ENCODE peak calls at places on chromosome 3, in ten cellular contexts. W, N, G, L, P, F, J, S, O and K are unnamed samples. For H3K4me1 and H3K36me3, the result is how much of the 10 kb centered on the place peaks cover.

GRCh38 chr3:170961616-170962400 is 53.4 kb upstream of the EIF5A2 start:
- DNase-seq in W (no peak), N (peak), G (no peak), L (no peak), P (no peak), F (no peak), J (no peak), S (peak), O (peak), K (peak)

GRCh38 chr3:194446172-194446571 is 40.6 kb downstream of the ATP13A3 start:
- DNase-seq in W (no peak), N (no peak), G (no peak), L (no peak), P (no peak), F (no peak), J (no peak), S (no peak), O (no peak), K (no peak)

GRCh38 chr3:117553461-117553860 is 843.9 kb downstream of the TUSC7 start:
- DNase-seq in W (no peak), N (no peak), G (no peak), L (no peak), P (no peak), F (no peak), J (no peak), S (peak), O (no peak), K (no peak)

GRCh38 chr3:195921334-195921771 is 13.0 kb upstream of the TNK2 start:
- DNase-seq in W (no peak), N (no peak), G (no peak), L (no peak), P (no peak), F (no peak), J (no peak), S (no peak), O (no peak), K (no peak)

GRCh38 chr3:190728574-190729246 is 133.8 kb downstream of the GMNC start:
- DNase-seq in W (no peak), N (no peak), G (no peak), L (no peak), P (no peak), F (no peak), J (no peak), S (no peak), O (no peak), K (no peak)

GRCh38 chr3:197366301-197367044 is 68.1 kb upstream of the DLG1 start:
- DNase-seq in W (no peak), N (no peak), G (no peak), L (peak), P (no peak), F (no peak), J (no peak), S (no peak), O (no peak), K (no peak)

GRCh38 chr3:159852821-159853505 is 135.7 kb upstream of the IL12A start:
- DNase-seq in W (no peak), N (peak), G (peak), L (no peak), P (no peak), F (no peak), J (peak), S (peak), O (no peak), K (no peak)

GRCh38 chr3:192494176-192494575 is 233.2 kb downstream of the FGF12 start:
- DNase-seq in W (no peak), N (no peak), G (no peak), L (no peak), P (no peak), F (no peak), J (no peak), S (no peak), O (no peak), K (no peak)

GRCh38 chr3:44682182-44682896 is 30.1 kb upstream of the ZNF502 start:
- DNase-seq in W (no peak), N (no peak), G (no peak), L (no peak), P (no peak), F (no peak), J (no peak), S (peak), O (no peak), K (no peak)

DNA sequence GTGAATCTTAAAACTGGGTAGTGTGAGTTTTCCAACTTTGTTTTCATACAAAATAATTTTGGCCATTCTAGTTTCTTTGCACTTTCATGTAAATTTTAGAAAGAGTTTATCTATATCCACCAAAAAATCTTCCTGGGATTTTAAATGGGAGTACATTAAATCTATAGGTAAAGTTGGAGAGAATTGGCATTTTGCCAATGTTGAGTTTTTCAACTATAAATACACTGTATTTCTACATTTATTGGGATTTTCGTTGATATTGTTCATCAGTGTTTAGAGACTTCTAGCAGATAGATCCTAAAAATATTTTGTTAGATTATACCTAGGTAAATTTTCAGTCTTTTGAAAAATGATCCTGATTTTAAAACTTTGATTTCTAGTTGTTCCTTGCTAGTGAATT is 83.1 kb upstream of the CCDC54 start:
- DNase-seq in W (no peak), N (no peak), G (no peak), L (no peak), P (no peak), F (no peak), J (no peak), S (no peak), O (no peak), K (no peak)
- H3K4me1 ChIP-seq in W (under half), N (under half), G (under half), L (under half), P (under half), F (under half), J (under half), S (under half), O (under half), K (under half)

DNA sequence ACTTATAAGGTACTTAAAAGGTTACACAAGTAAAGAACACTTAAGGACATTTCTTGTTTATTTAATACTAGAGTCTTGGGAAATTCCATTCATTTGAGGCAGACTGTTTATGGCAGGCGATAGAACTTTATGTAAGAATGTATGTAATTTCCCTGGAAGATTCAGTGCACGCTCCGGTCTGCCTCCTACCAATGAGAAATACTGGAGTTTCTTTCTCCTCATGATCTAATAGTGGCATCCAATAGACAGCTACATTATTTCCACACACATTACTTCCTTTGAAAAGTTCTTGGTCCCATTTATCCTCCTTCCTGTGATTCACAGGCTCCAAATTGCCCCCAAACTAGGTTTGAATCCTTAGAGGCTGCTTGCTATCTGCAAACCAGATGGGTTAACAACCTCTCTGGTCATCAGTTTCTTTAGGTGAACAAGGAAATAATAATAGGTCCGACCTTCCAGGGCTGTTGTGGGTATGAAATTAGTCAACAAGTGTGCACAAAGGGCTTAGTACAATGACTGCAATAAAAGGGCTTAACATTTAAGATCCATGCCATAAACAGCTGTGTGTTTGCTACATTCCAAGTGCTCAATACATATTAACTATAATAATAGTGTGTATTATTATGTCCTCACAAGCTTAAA is 30.7 kb downstream of the EIF4E3 start:
- DNase-seq in W (no peak), N (no peak), G (no peak), L (no peak), P (no peak), F (no peak), J (no peak), S (peak), O (peak), K (no peak)
- H3K36me3 ChIP-seq in W (under half), N (under half), G (under half), L (under half), P (under half), F (under half), J (under half), S (under half), O (under half), K (under half)

DNA sequence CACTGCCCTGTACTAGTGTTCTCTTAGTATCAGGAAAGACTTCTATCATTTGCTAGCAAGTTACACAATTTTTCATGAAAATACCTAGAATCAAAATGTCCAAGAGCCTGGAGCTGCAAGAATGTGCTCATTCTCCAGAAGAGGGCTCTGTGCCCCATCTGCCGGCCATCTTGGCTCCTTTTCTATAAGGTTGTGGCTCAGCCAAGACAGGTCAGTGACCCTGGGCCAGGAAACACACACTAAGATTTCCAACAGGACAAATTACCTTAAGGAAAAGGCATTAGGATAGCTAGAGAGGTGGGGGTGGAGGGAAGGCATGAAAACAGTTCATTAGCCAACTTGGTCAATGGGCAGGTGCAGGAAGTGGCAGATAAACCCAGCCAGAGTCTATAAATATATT is 20.7 kb downstream of the TIMP4 start:
- DNase-seq in W (no peak), N (no peak), G (no peak), L (no peak), P (peak), F (no peak), J (no peak), S (peak), O (peak), K (peak)
- TF ChIP-seq CTCF in W (peak), N (no peak), G (peak), L (no peak), P (no peak), F (no peak), J (no peak), S (peak), O (no peak), K (no peak)

GRCh38 chr3:112628038-112628437 is 12.9 kb downstream of the CCDC80 start:
- DNase-seq in W (no peak), N (no peak), G (no peak), L (no peak), P (no peak), F (no peak), J (no peak), S (no peak), O (no peak), K (no peak)
- H3K4me1 ChIP-seq in W (under half), N (under half), G (under half), L (under half), P (under half), F (under half), J (under half), S (under half), O (under half), K (under half)

GRCh38 chr3:128100638-128101037 is 23.0 kb downstream of the RUVBL1 start:
- DNase-seq in W (no peak), N (no peak), G (no peak), L (no peak), P (no peak), F (no peak), J (peak), S (no peak), O (no peak), K (no peak)
- H3K36me3 ChIP-seq in W (half or more), N (half or more), G (under half), L (under half), P (under half), F (under half), J (half or more), S (under half), O (under half), K (under half)

DNA sequence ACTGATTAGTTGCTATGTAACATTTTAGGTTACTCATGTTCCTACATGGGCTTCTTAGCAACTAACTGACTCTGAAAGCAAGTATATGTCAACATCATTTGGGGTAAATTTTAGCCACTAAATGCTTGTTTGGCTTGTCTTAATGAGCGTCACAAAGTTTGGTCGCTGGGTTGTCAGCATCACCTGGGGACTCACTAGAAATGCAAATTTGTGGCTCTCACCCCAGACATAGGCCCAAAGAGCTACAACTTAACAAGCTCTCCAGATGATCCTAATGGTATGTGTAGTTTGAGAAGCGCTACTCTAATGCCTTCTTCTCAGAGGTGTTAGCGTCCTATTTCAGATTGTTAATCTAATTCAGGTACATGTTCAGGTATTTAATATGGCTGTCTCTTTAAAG is 32.7 kb upstream of the CPOX start:
- DNase-seq in W (no peak), N (no peak), G (no peak), L (no peak), P (no peak), F (no peak), J (no peak), S (no peak), O (no peak), K (no peak)
- TF ChIP-seq CTCF in W (no peak), N (no peak), G (no peak), L (no peak), P (no peak), F (no peak), J (no peak), S (no peak), O (no peak), K (no peak)

DNA sequence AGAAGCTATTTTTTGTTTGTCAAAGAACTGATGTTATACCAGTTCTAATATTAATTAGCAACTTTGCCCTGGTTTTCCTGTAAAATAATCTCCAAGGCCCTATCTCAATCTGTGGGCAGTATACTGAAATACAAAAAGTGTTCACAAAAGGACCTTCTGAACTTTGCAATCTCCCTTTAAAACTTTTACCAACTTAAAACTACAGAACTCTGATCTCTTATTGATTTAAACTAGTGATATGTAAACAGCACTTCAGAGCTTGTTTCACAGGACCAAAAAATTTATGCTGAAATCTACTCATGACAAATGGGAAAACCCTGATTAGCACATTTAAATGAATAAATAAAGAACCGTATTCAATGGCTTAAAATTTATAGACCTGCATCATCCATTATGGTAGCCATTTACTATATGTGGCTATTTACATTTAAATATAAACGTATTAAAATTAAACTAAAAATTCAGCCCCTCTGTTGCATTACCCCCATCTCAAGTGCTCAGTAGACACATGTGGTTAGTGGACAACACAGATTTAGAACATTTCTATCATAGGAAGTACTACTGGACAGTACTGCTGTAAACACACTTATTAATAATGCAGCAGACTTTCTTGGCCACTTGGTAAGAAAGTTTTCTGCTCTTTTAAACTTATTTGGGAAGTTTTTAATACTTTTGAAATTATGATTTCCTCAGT is 12.0 kb downstream of the AGTR1 start:
- DNase-seq in W (no peak), N (no peak), G (no peak), L (no peak), P (no peak), F (no peak), J (no peak), S (no peak), O (no peak), K (no peak)
- H3K4me1 ChIP-seq in W (under half), N (under half), G (under half), L (under half), P (under half), F (under half), J (under half), S (under half), O (under half), K (under half)

GRCh38 chr3:52403271-52403841 is 41.5 kb downstream of the SEMA3G start:
- DNase-seq in W (no peak), N (no peak), G (peak), L (no peak), P (no peak), F (no peak), J (peak), S (no peak), O (no peak), K (no peak)
- H3K36me3 ChIP-seq in W (half or more), N (half or more), G (under half), L (under half), P (half or more), F (under half), J (half or more), S (half or more), O (under half), K (under half)

DNA sequence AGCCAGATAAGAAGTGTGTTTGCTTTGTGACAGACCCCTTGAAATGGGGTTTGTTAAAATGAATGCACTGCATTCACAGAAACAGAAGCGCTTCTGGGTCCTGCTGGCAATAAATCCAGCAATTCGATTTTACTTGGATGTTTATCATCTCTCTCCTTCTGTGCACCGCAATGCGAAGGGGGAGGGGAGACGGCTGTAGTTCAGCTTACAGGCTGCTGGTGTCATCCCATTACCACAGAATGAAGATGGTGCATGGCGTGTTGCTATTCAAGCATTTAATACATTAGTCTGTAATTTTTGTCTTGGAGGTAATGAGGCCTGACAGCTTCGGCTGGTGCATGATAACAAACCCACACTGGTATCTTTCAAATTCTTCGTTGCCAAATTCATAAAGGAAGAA is 418.1 kb downstream of the OTOL1 start:
- DNase-seq in W (no peak), N (peak), G (no peak), L (no peak), P (no peak), F (no peak), J (peak), S (peak), O (peak), K (peak)
- TF ChIP-seq CTCF in W (peak), N (peak), G (no peak), L (peak), P (no peak), F (no peak), J (peak), S (peak), O (no peak), K (peak)